ENCODE peak calls at places on chromosomes 16 and 17, in four cellular contexts. O is K562, R is spleen, A is erythroblast. Z is an unnamed sample.

GRCh38 chr16:83513006-83513755 is 294.6 kb upstream of the HSBP1 start:
- DNase-seq in O (no peak), R (no peak), A (no peak), Z (peak; percentile 71)

GRCh38 chr16:6482861-6483530 is 849.6 kb upstream of the RBFOX1 start:
- DNase-seq in R (no peak), O (no peak), A (no peak), Z (no peak)

GRCh38 chr17:75227729-75228128 is 22.2 kb downstream of the NUP85 start:
- DNase-seq in A (no peak), O (no peak), R (no peak), Z (no peak)

GRCh38 chr16:86577314-86577971 is 906 bp upstream of the FOXL1 start:
- DNase-seq in R (no peak), A (no peak), O (no peak), Z (no peak)

GRCh38 chr17:32143525-32143865 is 1.2 kb downstream of the RHOT1 start:
- DNase-seq in O (no peak), R (no peak), A (peak; percentile 54), Z (no peak)

GRCh38 chr17:38751144-38751802 is 1.3 kb upstream of the PSMB3 start:
- DNase-seq in O (peak; percentile 71), R (no peak), A (no peak), Z (no peak)

GRCh38 chr17:49730078-49730786 is 22.5 kb upstream of the SLC35B1 start:
- DNase-seq in R (no peak), A (no peak), O (no peak), Z (no peak)

GRCh38 chr17:49035470-49036269 is 38.5 kb downstream of the IGF2BP1 start:
- DNase-seq in A (peak; percentile 65), O (peak; percentile 50), R (no peak), Z (no peak)

GRCh38 chr16:51151951-51152663 is 1.0 kb upstream of the SALL1 start:
- DNase-seq in R (no peak), A (no peak), O (no peak), Z (peak; percentile 58)

GRCh38 chr16:86668136-86668535 is 89.8 kb downstream of the FOXL1 start:
- DNase-seq in R (no peak), O (peak; percentile 18), A (no peak), Z (no peak)

GRCh38 chr17:77254961-77255741 is 114.4 kb downstream of the SEC14L1 start:
- DNase-seq in A (no peak), R (no peak), O (no peak), Z (peak; percentile 99)

GRCh38 chr16:58938856-58939255 is 204.7 kb upstream of the GOT2 start:
- DNase-seq in A (no peak), O (no peak), R (no peak), Z (no peak)

GRCh38 chr16:24322106-24322505 is 66.0 kb downstream of the CACNG3 start:
- DNase-seq in A (no peak), O (no peak), R (no peak), Z (no peak)

GRCh38 chr16:54194008-54194731 is 92.4 kb downstream of the IRX3 start:
- DNase-seq in O (no peak), A (no peak), R (no peak), Z (no peak)

GRCh38 chr17:10051112-10051511 is 146.0 kb upstream of the RCVRN start:
- DNase-seq in A (no peak), R (peak; percentile 0), O (no peak), Z (no peak)

GRCh38 chr16:48203974-48204824 is 39.9 kb upstream of the LONP2 start:
- DNase-seq in A (no peak), O (no peak), R (no peak), Z (no peak)

GRCh38 chr16:51095114-51095872 is 55.8 kb downstream of the SALL1 start:
- DNase-seq in O (no peak), A (no peak), R (no peak), Z (no peak)

GRCh38 chr17:32755045-32755805 is 121.7 kb downstream of the MYO1D start:
- DNase-seq in R (no peak), A (peak; percentile 72), O (peak; percentile 51), Z (peak; percentile 6)

GRCh38 chr17:45747907-45748306 is 36.2 kb upstream of the CRHR1 start:
- DNase-seq in O (no peak), R (peak; percentile 29), A (no peak), Z (no peak)

GRCh38 chr17:4833941-4834501 is 881 bp downstream of the MINK1 start:
- DNase-seq in R (no peak), O (peak; percentile 50), A (peak; percentile 46), Z (no peak)

GRCh38 chr17:48804936-48805411 is 12.1 kb downstream of the TTLL6 start:
- DNase-seq in O (peak; percentile 64), R (peak; percentile 85), A (peak; percentile 71), Z (peak; percentile 85)

GRCh38 chr17:61579961-61580360 is 11.1 kb downstream of the NACA2 start:
- DNase-seq in R (no peak), O (peak; percentile 21), A (no peak), Z (no peak)

GRCh38 chr16:54407596-54407995 is 121.0 kb upstream of the IRX3 start:
- DNase-seq in R (no peak), A (no peak), O (no peak), Z (no peak)

GRCh38 chr17:5555254-5555653 is 29.1 kb downstream of the NLRP1 start:
- DNase-seq in R (no peak), O (no peak), A (no peak), Z (no peak)

GRCh38 chr16:86519649-86520316 is 9.5 kb downstream of the FOXF1 start:
- DNase-seq in A (peak; percentile 73), R (peak; percentile 85), O (peak; percentile 67), Z (peak; percentile 79)

GRCh38 chr16:87463722-87464690 is 28.8 kb downstream of the ZCCHC14 start:
- DNase-seq in A (peak; percentile 43), R (no peak), O (peak; percentile 52), Z (peak; percentile 40)

GRCh38 chr17:2331303-2331702 is 5.0 kb downstream of the TSR1 start:
- DNase-seq in O (no peak), A (no peak), R (no peak), Z (no peak)
- TF ChIP-seq POLR2A in O (no peak), A (no peak), R (no peak), Z (no peak)

GRCh38 chr17:42980274-42980765 is at the start of gene RUNDC1:
- DNase-seq in R (peak; percentile 98), A (peak; percentile 96), O (peak; percentile 96), Z (peak; percentile 90)
- TF ChIP-seq POLR2A in R (peak; percentile 27), A (peak; percentile 60), O (no peak), Z (peak; percentile 93)

DNA sequence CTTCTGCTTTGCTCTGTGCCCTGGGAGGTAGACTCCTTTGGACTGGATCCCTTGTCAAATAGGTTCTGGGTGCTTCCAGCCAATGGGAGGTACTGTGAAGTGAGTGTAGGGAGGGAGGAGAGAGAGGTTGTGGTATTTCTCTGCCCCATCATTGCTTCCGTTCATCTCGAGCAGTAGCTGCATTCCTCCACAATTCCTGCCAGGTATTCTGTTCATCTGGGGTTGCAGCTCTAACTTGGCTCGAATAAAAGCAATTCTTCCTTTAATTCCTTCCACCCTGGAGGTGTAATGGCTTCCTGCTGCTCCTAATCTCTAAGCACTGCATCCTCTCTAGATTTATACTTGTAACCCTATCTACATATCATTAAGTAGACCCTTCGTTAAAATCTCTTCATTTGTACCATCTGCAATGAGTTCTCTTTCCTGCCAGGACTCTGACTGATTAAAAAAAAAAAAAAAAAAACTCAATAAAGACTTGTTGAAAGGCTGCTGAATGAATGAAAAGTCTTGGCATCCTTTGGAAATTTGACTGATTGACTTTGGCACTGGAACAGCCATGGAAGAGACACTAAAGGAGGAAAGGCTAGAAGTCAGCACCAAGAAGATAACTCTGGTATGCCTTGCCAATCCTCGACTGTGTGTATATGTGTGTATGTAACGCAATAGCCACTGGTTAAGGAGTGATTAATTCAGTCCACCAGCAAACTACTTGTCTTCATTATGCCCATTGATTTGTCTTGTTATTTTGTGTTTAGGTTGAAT is 616.9 kb upstream of the SOX9 start:
- DNase-seq in A (no peak), O (no peak), R (no peak), Z (no peak)
- TF ChIP-seq POLR2A in A (no peak), O (no peak), R (no peak), Z (no peak)

GRCh38 chr17:72702998-72703397 is 389.5 kb downstream of the SLC39A11 start:
- DNase-seq in A (no peak), O (no peak), R (no peak), Z (no peak)
- TF ChIP-seq POLR2A in A (no peak), O (no peak), R (no peak), Z (no peak)

DNA sequence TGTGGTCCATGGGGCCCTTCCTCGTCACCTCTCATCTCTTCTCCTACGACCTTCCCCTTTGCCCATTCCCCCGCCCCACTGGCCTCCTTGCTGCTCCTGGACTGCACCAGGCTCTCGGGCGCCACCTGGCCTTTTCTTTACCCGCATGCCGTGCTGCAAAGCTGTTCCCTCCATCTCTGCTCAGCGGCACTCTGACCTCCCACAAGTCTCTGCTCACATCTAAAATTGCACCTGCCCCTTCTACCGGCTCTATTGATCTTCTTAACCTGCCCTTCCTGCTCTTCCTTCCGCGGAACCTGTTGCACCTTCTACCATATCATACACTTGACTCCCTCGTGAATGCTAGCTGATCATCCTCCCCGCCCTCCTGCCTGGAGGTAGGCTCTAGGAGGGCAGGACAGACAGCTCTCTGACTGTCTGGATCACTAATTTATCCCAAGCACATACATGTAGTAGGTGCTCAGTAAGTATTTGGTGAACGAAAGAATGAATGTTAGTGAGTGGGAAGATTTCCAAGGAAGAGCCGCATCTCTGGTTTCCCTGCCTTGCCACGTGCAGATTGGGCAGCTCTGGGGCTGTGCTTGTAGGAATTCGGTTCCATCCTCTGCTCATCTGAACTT is 17.3 kb downstream of the DNAH17 start:
- DNase-seq in A (no peak), O (peak; percentile 52), R (no peak), Z (no peak)
- TF ChIP-seq POLR2A in A (no peak), O (no peak), R (no peak), Z (no peak)

DNA sequence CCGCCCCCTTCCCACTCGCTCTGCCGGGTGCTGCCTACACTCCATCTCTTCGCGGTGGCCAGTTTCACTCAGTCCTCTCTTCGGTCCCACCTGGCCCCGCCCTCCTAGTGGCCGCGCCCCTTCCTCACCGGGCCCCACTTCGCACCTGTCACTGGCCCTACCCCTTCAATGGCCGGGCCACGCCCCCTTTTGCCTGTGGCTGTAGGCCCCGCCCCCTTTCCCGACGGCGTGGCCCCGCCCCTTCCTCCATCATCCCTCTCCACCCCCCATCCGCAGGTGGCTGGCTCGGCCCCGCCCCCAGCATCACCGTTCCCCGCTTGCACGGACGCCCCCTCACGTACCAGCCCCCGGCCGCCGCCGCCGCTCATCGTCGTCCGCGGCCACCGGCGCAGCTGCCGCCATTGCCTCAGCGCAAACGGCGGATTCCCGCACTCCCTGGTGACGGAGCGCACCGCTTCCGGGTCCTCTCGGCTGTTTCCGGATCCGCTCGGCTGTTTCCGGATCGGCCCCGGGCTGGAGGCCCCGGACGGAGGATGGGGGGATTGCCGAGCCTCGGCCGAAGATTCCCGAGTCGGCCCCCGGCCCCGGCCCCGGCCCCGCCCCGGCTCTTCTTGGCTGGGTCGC is at the start of gene RABEP2:
- DNase-seq in O (peak; percentile 92), R (peak; percentile 98), A (peak; percentile 94), Z (peak; percentile 97)
- TF ChIP-seq POLR2A in O (no peak), R (no peak), A (no peak), Z (no peak)

Z was measured in H54.